ENCODE peak calls at places on chromosome 2, in five cellular contexts. S is GM04504; C is NAMALWA; F is nucleus accumbens; I is activated naive CD4-positive, alpha-beta T cell. E is an unnamed sample.
A peak's percentile ranks its signal among the peaks of the same experiment; 100 is the strongest.

GRCh38 chr2:239831272-239831731 is 193.8 kb downstream of the NDUFA10 start:
- DNase-seq in S (no peak), C (no peak), F (no peak), I (no peak), E (no peak)

GRCh38 chr2:101958071-101958470 is 33.7 kb upstream of the IL1R2 start:
- DNase-seq in S (no peak), C (no peak), F (no peak), I (no peak), E (no peak)

GRCh38 chr2:46254474-46254873 is 42.7 kb upstream of the EPAS1 start:
- DNase-seq in S (no peak), C (no peak), F (no peak), I (no peak), E (no peak)

GRCh38 chr2:195411219-195411687 is 245.8 kb upstream of the SLC39A10 start:
- DNase-seq in S (peak; percentile 42), C (no peak), F (no peak), I (no peak), E (no peak)

GRCh38 chr2:206274434-206275273 is at the start of gene ZDBF2:
- DNase-seq in S (peak; percentile 17), C (peak; percentile 70), F (peak; percentile 6), I (peak; percentile 4), E (peak; percentile 61)

GRCh38 chr2:169999041-169999440 is 171.8 kb downstream of the UBR3 start:
- DNase-seq in S (peak; percentile 17), C (no peak), F (no peak), I (no peak), E (no peak)

GRCh38 chr2:99777266-99777640 is 287.4 kb upstream of the REV1 start:
- DNase-seq in S (no peak), C (no peak), F (no peak), I (no peak), E (no peak)

GRCh38 chr2:134344954-134345697 is 91.3 kb downstream of the MGAT5 start:
- DNase-seq in S (no peak), C (no peak), F (no peak), I (no peak), E (no peak)

GRCh38 chr2:207258191-207258991 is 92.6 kb upstream of the KLF7 start:
- DNase-seq in S (peak; percentile 100), C (no peak), F (peak; percentile 5), I (no peak), E (no peak)

GRCh38 chr2:180892081-180892480 is 88.3 kb upstream of the UBE2E3 start:
- DNase-seq in S (no peak), C (no peak), F (no peak), I (no peak), E (no peak)

GRCh38 chr2:96540136-96540535 is 3.6 kb downstream of the ARID5A start:
- DNase-seq in S (peak; percentile 73), C (no peak), F (no peak), I (no peak), E (no peak)

GRCh38 chr2:12005886-12006681 is 259.7 kb downstream of the LPIN1 start:
- DNase-seq in S (no peak), C (peak; percentile 72), F (no peak), I (peak; percentile 7), E (peak; percentile 39)

GRCh38 chr2:221943078-221943810 is 355.6 kb downstream of the PAX3 start:
- DNase-seq in S (peak; percentile 12), C (no peak), F (no peak), I (no peak), E (no peak)

GRCh38 chr2:205425069-205425468 is 257.2 kb upstream of the NRP2 start:
- DNase-seq in S (no peak), C (no peak), F (no peak), I (no peak), E (no peak)

GRCh38 chr2:200320344-200320743 is 13.9 kb downstream of the SPATS2L start:
- DNase-seq in S (no peak), C (no peak), F (no peak), I (no peak), E (no peak)

GRCh38 chr2:28681216-28681981 is 70.2 kb upstream of the PPP1CB start:
- DNase-seq in S (no peak), C (peak; percentile 26), F (no peak), I (no peak), E (no peak)

GRCh38 chr2:206361407-206362045 is 81.8 kb upstream of the ADAM23 start:
- DNase-seq in S (no peak), C (no peak), F (no peak), I (no peak), E (no peak)

GRCh38 chr2:74702001-74702715 is 48.1 kb downstream of the SEMA4F start:
- DNase-seq in S (no peak), C (no peak), F (no peak), I (no peak), E (no peak)

GRCh38 chr2:175008801-175009495 is 3.8 kb upstream of the CHN1 start:
- DNase-seq in S (no peak), C (no peak), F (no peak), I (no peak), E (no peak)

GRCh38 chr2:101446869-101447268 is 28.0 kb downstream of the RFX8 start:
- DNase-seq in S (peak; percentile 67), C (no peak), F (no peak), I (no peak), E (no peak)

GRCh38 chr2:1675633-1676032 is 68.7 kb downstream of the PXDN start:
- DNase-seq in S (peak; percentile 92), C (no peak), F (no peak), I (no peak), E (no peak)

GRCh38 chr2:138421315-138421970 is 80.1 kb upstream of the SPOPL start:
- DNase-seq in S (peak; percentile 5), C (no peak), F (no peak), I (no peak), E (no peak)

GRCh38 chr2:235614900-235615712 is 121.3 kb downstream of the AGAP1 start:
- DNase-seq in S (peak; percentile 50), C (no peak), F (peak; percentile 76), I (no peak), E (no peak)

GRCh38 chr2:204727368-204727767 is 182.1 kb downstream of the PARD3B start:
- DNase-seq in S (no peak), C (no peak), F (no peak), I (no peak), E (no peak)

GRCh38 chr2:112644155-112644932 is 1.4 kb upstream of the SLC20A1 start:
- DNase-seq in S (no peak), C (no peak), F (no peak), I (no peak), E (no peak)

GRCh38 chr2:96815326-96816126 is 542 bp upstream of the CNNM3 start:
- DNase-seq in S (no peak), C (peak; percentile 44), F (peak; percentile 50), I (no peak), E (no peak)